ENCODE peak calls at places on chromosomes 1 and 21, in four cellular contexts. Z is stimulated activated CD8-positive, alpha-beta memory T cell treated with anti-CD3 and anti-CD28 coated beads, Interleukin-4, amount 100 ng/mL, for 24 hours; C is NCI-H774; F is retina. M is an unnamed sample.

GRCh38 chr1:110475358-110476027 is 24.5 kb downstream of the PROK1 start:
- DNase-seq in C (no peak), Z (no peak), F (no peak), M (no peak)

GRCh38 chr1:228765543-228765942 is 30.3 kb downstream of the RHOU start:
- DNase-seq in Z (peak), F (no peak), C (no peak), M (no peak)

GRCh38 chr1:57229998-57230397 is 193.9 kb downstream of the DAB1 start:
- DNase-seq in Z (no peak), F (no peak), C (no peak), M (no peak)

GRCh38 chr1:202131956-202132821 is 9.5 kb downstream of the GPR37L1 start:
- DNase-seq in Z (no peak), C (no peak), F (peak), M (no peak)

GRCh38 chr21:43298546-43299440 is 128.1 kb downstream of the SIK1 start:
- DNase-seq in C (no peak), F (no peak), Z (no peak), M (no peak)

GRCh38 chr1:162384601-162385279 is 3.2 kb downstream of the C1orf226 start:
- DNase-seq in Z (no peak), F (peak), C (no peak), M (no peak)

GRCh38 chr1:106879538-106879937 is 176.9 kb upstream of the PRMT6 start:
- DNase-seq in C (peak), Z (no peak), F (no peak), M (no peak)

GRCh38 chr1:189274267-189274666 is 1203.4 kb downstream of the BRINP3 start:
- DNase-seq in F (no peak), C (no peak), Z (no peak), M (no peak)

GRCh38 chr1:34013958-34014737 is 150.3 kb downstream of the HMGB4 start:
- DNase-seq in C (no peak), Z (no peak), F (peak), M (no peak)

M was measured in GM12892.